ENCODE peak calls at places on chromosomes 3 and 15, in four cellular contexts. R, U, G and M are unnamed samples.

GRCh38 chr15:29570931-29571727 is 251.1 kb downstream of the TJP1 start:
- DNase-seq in R (peak), U (peak), G (peak), M (no peak)

GRCh38 chr3:151124476-151124875 is 39.0 kb downstream of the MED12L start:
- DNase-seq in R (no peak), U (no peak), G (no peak), M (no peak)

GRCh38 chr3:100399341-100400071 is 1.4 kb downstream of the TOMM70 start:
- DNase-seq in R (no peak), U (no peak), G (no peak), M (peak)

GRCh38 chr15:76328106-76328696 is 8.4 kb upstream of the ISL2 start:
- DNase-seq in R (no peak), U (no peak), G (no peak), M (no peak)

GRCh38 chr3:126664591-126665214 is 9.8 kb upstream of the TXNRD3 start:
- DNase-seq in R (no peak), U (peak), G (no peak), M (no peak)

GRCh38 chr3:172848910-172849309 is 98.4 kb downstream of the ECT2 start:
- DNase-seq in R (no peak), U (no peak), G (no peak), M (no peak)

GRCh38 chr15:56804908-56805307 is 71.6 kb upstream of the ZNF280D start:
- DNase-seq in R (no peak), U (no peak), G (no peak), M (no peak)

GRCh38 chr3:44762170-44762677 is 630 bp downstream of the KIF15 start:
- DNase-seq in R (no peak), U (no peak), G (no peak), M (no peak)

DNA sequence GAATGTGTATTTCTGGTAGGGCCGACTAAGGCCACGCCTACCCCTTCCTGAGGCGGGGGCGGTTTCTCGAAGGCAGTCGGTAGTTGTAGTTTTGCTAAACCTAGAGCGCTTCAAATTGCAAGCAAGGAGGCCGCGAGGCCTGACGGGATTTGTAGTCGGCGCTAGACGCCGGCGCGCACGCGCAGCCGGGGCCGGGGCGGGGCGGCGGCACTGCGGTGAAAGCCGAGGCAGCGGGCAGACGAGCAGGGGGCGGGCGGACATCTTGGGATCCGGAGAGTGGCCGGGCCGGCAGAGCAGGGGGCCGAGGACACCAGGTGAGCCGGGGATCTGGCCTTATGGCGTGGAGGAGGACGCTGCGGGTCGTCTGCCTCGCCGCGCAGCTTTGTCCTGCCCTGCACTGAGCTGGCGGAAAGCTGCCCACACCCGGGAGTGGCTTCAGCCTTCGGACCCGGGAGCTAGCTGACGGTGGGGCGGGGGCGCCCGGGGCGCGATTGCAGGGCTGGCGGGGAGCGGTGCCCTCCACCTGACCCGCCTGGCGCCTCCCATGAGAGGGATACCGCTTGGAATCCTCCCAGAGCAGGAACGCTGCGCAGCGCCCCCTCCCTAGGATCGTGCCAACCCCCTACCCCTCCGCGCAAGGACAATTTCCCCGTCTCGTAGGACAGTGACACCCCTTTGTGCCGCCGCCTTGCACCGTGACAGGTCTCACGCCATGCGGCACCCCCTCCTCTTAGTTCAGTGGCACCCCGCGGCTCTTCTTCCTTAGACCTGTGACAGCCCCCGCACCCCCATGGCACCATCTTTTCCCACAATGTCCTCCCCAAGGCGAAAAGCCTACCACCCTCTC is at the start of gene AP2M1:
- DNase-seq in R (peak), U (peak), G (peak), M (peak)
- TF ChIP-seq CTCF in R (no peak), U (no peak), G (no peak), M (no peak)

GRCh38 chr3:184037816-184038215 is 6.3 kb downstream of the HTR3D start:
- DNase-seq in R (no peak), U (no peak), G (no peak), M (no peak)
- TF ChIP-seq CTCF in R (no peak), U (peak), G (no peak), M (no peak)

DNA sequence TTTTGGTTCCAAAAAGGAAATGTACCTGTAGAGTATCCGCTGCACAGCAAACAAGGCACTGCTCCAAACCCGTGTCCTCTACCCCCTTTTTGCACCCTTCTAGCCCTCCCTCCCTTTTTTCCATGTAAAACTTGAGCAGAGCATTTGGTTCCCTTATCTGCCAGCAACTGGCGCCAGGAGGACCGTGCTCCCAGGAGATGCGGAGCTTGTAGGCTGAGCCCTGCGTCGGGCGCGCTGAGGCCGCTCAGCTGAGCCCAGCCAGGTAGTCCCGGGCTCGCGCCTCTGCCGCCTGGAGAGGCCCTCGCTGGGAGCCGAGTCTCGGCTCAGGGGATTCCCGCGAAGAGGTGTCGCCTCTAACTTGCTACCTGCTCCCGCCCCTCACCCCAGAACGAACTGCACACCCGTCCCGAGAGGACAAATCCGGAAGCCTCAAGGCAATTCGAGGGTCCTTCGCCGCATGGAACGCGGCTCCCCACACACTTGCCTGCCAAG is 575 bp downstream of the TRPM7 start:
- DNase-seq in R (peak), U (peak), G (peak), M (no peak)
- TF ChIP-seq CTCF in R (no peak), U (no peak), G (no peak), M (no peak)

GRCh38 chr3:66378256-66378655 is 122.6 kb downstream of the LRIG1 start:
- DNase-seq in R (peak), U (peak), G (no peak), M (no peak)
- TF ChIP-seq CTCF in R (no peak), U (peak), G (peak), M (peak)

GRCh38 chr15:48330855-48331795 is at the start of gene DUT:
- DNase-seq in R (peak), U (peak), G (peak), M (peak)
- TF ChIP-seq CTCF in R (no peak), U (no peak), G (no peak), M (no peak)

GRCh38 chr15:96323250-96324162 is 7.0 kb upstream of the NR2F2 start:
- DNase-seq in R (no peak), U (no peak), G (no peak), M (no peak)

GRCh38 chr15:96320703-96321421 is 9.6 kb upstream of the NR2F2 start:
- DNase-seq in R (no peak), U (peak), G (no peak), M (no peak)

GRCh38 chr15:96322401-96323249 is 7.9 kb upstream of the NR2F2 start:
- DNase-seq in R (no peak), U (peak), G (peak), M (no peak)

GRCh38 chr15:96324192-96324895 is 6.2 kb upstream of the NR2F2 start:
- DNase-seq in R (no peak), U (no peak), G (peak), M (no peak)

GRCh38 chr15:96321422-96322391 is 8.8 kb upstream of the NR2F2 start:
- DNase-seq in R (peak), U (peak), G (peak), M (no peak)
- TF ChIP-seq CTCF in R (no peak), U (no peak), G (no peak), M (no peak)